ENCODE peak calls at places on chromosome 16, in nine cellular contexts. X is left ventricle myocardium inferior, Q is pancreas, K is ascending aorta, B is AG04450, Z is mammary epithelial cell, H is AG04449, U is tibial artery, E is BE2C. V is an unnamed sample.

GRCh38 chr16:82936941-82937551 is 310.3 kb downstream of the CDH13 start:
- DNase-seq in X (no peak), Q (no peak), K (no peak), B (peak; percentile 46), Z (peak; percentile 46), H (no peak), U (no peak), E (no peak), V (peak; percentile 77)

GRCh38 chr16:3101018-3101840 is 2.1 kb upstream of the ZSCAN10 start:
- DNase-seq in X (no peak), Q (no peak), K (no peak), B (no peak), Z (no peak), H (no peak), U (no peak), E (peak; percentile 46), V (no peak)

GRCh38 chr16:16992986-16993783 is 477.6 kb downstream of the XYLT1 start:
- DNase-seq in X (no peak), Q (no peak), K (no peak), B (no peak), Z (no peak), H (no peak), U (no peak), E (no peak), V (no peak)

GRCh38 chr16:54270711-54271110 is 15.9 kb downstream of the IRX3 start:
- DNase-seq in X (no peak), Q (no peak), K (no peak), B (no peak), Z (no peak), H (no peak), U (no peak), E (no peak), V (no peak)

GRCh38 chr16:15396948-15397594 is 1.5 kb downstream of the MPV17L start:
- DNase-seq in X (no peak), Q (peak; percentile 41), K (no peak), B (no peak), Z (no peak), H (no peak), U (no peak), E (no peak), V (no peak)

GRCh38 chr16:84607694-84608093 is 10.2 kb downstream of the COTL1 start:
- DNase-seq in X (no peak), Q (no peak), K (no peak), B (no peak), Z (no peak), H (no peak), U (no peak), E (no peak), V (no peak)

GRCh38 chr16:69413045-69413664 is 11.3 kb upstream of the CYB5B start:
- DNase-seq in X (no peak), Q (no peak), K (no peak), B (no peak), Z (no peak), H (no peak), U (no peak), E (no peak), V (no peak)

GRCh38 chr16:30121741-30122620 is 1.0 kb downstream of the MAPK3 start:
- DNase-seq in X (peak; percentile 82), Q (peak; percentile 23), K (peak; percentile 32), B (no peak), Z (no peak), H (no peak), U (peak; percentile 82), E (no peak), V (no peak)

GRCh38 chr16:82653550-82654511 is 27.1 kb downstream of the CDH13 start:
- DNase-seq in X (no peak), Q (no peak), K (no peak), B (peak; percentile 82), Z (peak; percentile 89), H (peak; percentile 80), U (no peak), E (no peak), V (peak; percentile 82)

GRCh38 chr16:54062361-54063346 is 223.9 kb downstream of the IRX3 start:
- DNase-seq in X (no peak), Q (no peak), K (no peak), B (no peak), Z (no peak), H (no peak), U (no peak), E (peak; percentile 29), V (no peak)

GRCh38 chr16:24685539-24686432 is 43.7 kb upstream of the TNRC6A start:
- DNase-seq in X (peak; percentile 53), Q (peak; percentile 37), K (peak; percentile 34), B (no peak), Z (peak; percentile 63), H (no peak), U (peak; percentile 67), E (peak; percentile 82), V (peak; percentile 39)

GRCh38 chr16:24677388-24677787 is 52.1 kb upstream of the TNRC6A start:
- DNase-seq in X (no peak), Q (no peak), K (no peak), B (no peak), Z (no peak), H (no peak), U (no peak), E (no peak), V (no peak)

GRCh38 chr16:24683250-24683649 is 46.2 kb upstream of the TNRC6A start:
- DNase-seq in X (no peak), Q (no peak), K (no peak), B (no peak), Z (no peak), H (no peak), U (no peak), E (no peak), V (no peak)

GRCh38 chr16:24683847-24684493 is 45.5 kb upstream of the TNRC6A start:
- DNase-seq in X (no peak), Q (no peak), K (no peak), B (no peak), Z (no peak), H (no peak), U (no peak), E (no peak), V (no peak)

DNA sequence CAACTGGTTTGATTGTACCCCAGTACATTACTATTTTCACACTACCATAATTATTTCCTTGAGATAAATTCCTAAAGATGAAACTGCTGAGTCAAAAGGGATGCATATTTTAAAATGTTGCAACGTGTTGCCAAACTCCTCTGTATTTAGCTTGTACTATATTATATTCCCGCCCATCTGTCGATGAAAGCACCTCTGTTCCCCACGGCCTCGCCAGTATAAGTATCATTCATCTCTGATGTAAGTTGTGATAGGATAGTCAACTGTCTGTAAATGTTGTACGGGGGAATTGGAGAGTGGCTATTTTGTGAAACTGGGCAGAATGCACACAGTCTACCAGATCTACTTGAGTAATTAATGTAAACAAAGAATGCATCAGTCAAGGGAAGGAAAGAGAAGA is 47.7 kb upstream of the TNRC6A start:
- DNase-seq in X (no peak), Q (no peak), K (no peak), B (no peak), Z (peak; percentile 83), H (no peak), U (no peak), E (no peak), V (peak; percentile 87)
- H3K4me3 ChIP-seq in X (no peak overlapping the region), Q (no peak overlapping the region), K (no peak overlapping the region), B (no peak overlapping the region), Z (no peak overlapping the region), H (no peak overlapping the region), U (no peak overlapping the region), E (no peak overlapping the region), V (no peak overlapping the region)

GRCh38 chr16:56995136-56995805 is 5.9 kb downstream of the NLRC5 start:
- DNase-seq in X (no peak), Q (no peak), K (no peak), B (no peak), Z (no peak), H (no peak), U (no peak), E (no peak), V (no peak)
- H3K4me3 ChIP-seq in X (no peak overlapping the region), Q (no peak overlapping the region), K (no peak overlapping the region), B (no peak overlapping the region), Z (no peak overlapping the region), H (no peak overlapping the region), U (no peak overlapping the region), E (no peak overlapping the region), V (no peak overlapping the region)

GRCh38 chr16:57149391-57149790 is 36.4 kb downstream of the PSME3IP1 start:
- DNase-seq in X (no peak), Q (no peak), K (no peak), B (no peak), Z (no peak), H (no peak), U (no peak), E (no peak), V (no peak)

GRCh38 chr16:57146735-57147134 is 39.1 kb downstream of the PSME3IP1 start:
- DNase-seq in X (no peak), Q (no peak), K (no peak), B (no peak), Z (no peak), H (no peak), U (no peak), E (peak; percentile 44), V (no peak)

GRCh38 chr16:57145964-57146647 is 39.7 kb downstream of the PSME3IP1 start:
- DNase-seq in X (no peak), Q (no peak), K (no peak), B (no peak), Z (no peak), H (no peak), U (no peak), E (no peak), V (no peak)

GRCh38 chr16:57148481-57148880 is 37.4 kb downstream of the PSME3IP1 start:
- DNase-seq in X (no peak), Q (no peak), K (no peak), B (no peak), Z (no peak), H (no peak), U (no peak), E (no peak), V (no peak)

GRCh38 chr16:57147381-57148191 is 38.3 kb downstream of the PSME3IP1 start:
- DNase-seq in X (no peak), Q (no peak), K (no peak), B (no peak), Z (no peak), H (no peak), U (no peak), E (no peak), V (peak; percentile 58)
- H3K4me3 ChIP-seq in X (no peak overlapping the region), Q (no peak overlapping the region), K (no peak overlapping the region), B (no peak overlapping the region), Z (no peak overlapping the region), H (no peak overlapping the region), U (no peak overlapping the region), E (no peak overlapping the region), V (no peak overlapping the region)

GRCh38 chr16:25693621-25694020 is 1.9 kb downstream of the HS3ST4 start:
- DNase-seq in X (no peak), Q (no peak), K (no peak), B (no peak), Z (no peak), H (no peak), U (no peak), E (no peak), V (no peak)

GRCh38 chr16:25690563-25691143 is 1.1 kb upstream of the HS3ST4 start:
- DNase-seq in X (no peak), Q (no peak), K (no peak), B (no peak), Z (no peak), H (no peak), U (no peak), E (no peak), V (no peak)

GRCh38 chr16:25692307-25692706 is 548 bp downstream of the HS3ST4 start:
- DNase-seq in X (no peak), Q (no peak), K (no peak), B (no peak), Z (no peak), H (no peak), U (no peak), E (no peak), V (no peak)

GRCh38 chr16:25691519-25692091 is at the start of gene HS3ST4:
- DNase-seq in X (no peak), Q (no peak), K (no peak), B (no peak), Z (no peak), H (no peak), U (no peak), E (no peak), V (no peak)

GRCh38 chr16:25692734-25693508 is 1.2 kb downstream of the HS3ST4 start:
- DNase-seq in X (no peak), Q (no peak), K (no peak), B (no peak), Z (no peak), H (no peak), U (no peak), E (no peak), V (no peak)
- H3K4me3 ChIP-seq in X (peak overlapping the region; percentile 40), Q (peak overlapping the region; percentile 37), K (peak overlapping the region; percentile 12), B (no peak overlapping the region), Z (no peak overlapping the region), H (no peak overlapping the region), U (no peak overlapping the region), E (no peak overlapping the region), V (no peak overlapping the region)